ENCODE peak calls at places on chromosomes 16 and 17, in four cellular contexts. One of them, this sample, is unnamed.

GRCh38 chr16:66541388-66542360 is 8.2 kb downstream of the TK2 start:
- DNase-seq in Panc1: no peak
- DNase-seq in fibroblast of lung: no peak
- DNase-seq in cardiac muscle cell: no peak
- DNase-seq in this sample: no peak

GRCh38 chr17:62781826-62782225 is 26.3 kb downstream of the MARCHF10 start:
- DNase-seq in cardiac muscle cell: peak; percentile 53
- DNase-seq in fibroblast of lung: peak; percentile 70
- DNase-seq in Panc1: no peak
- DNase-seq in this sample: no peak

GRCh38 chr16:51095890-51096626 is 55.0 kb downstream of the SALL1 start:
- DNase-seq in fibroblast of lung: no peak
- DNase-seq in cardiac muscle cell: no peak
- DNase-seq in Panc1: no peak
- DNase-seq in this sample: no peak

GRCh38 chr16:77963185-77964044 is 58.9 kb upstream of the CLEC3A start:
- DNase-seq in cardiac muscle cell: no peak
- DNase-seq in Panc1: no peak
- DNase-seq in fibroblast of lung: no peak
- DNase-seq in this sample: no peak

GRCh38 chr16:17476414-17477259 is 5.9 kb upstream of the XYLT1 start:
- DNase-seq in Panc1: no peak
- DNase-seq in fibroblast of lung: peak; percentile 71
- DNase-seq in cardiac muscle cell: peak; percentile 61
- DNase-seq in this sample: peak; percentile 32

GRCh38 chr17:43784068-43784467 is 3.8 kb downstream of the CFAP97D1 start:
- DNase-seq in fibroblast of lung: no peak
- DNase-seq in Panc1: no peak
- DNase-seq in cardiac muscle cell: no peak
- DNase-seq in this sample: peak; percentile 9

GRCh38 chr17:77466140-77466539 is 325.4 kb downstream of the SEC14L1 start:
- DNase-seq in fibroblast of lung: no peak
- DNase-seq in Panc1: no peak
- DNase-seq in cardiac muscle cell: no peak
- DNase-seq in this sample: no peak

GRCh38 chr17:17818088-17818526 is 18.7 kb downstream of the SREBF1 start:
- DNase-seq in fibroblast of lung: peak; percentile 49
- DNase-seq in Panc1: no peak
- DNase-seq in cardiac muscle cell: peak; percentile 52
- DNase-seq in this sample: no peak

GRCh38 chr16:58126451-58126968 is 2.7 kb downstream of the CFAP20 start:
- DNase-seq in cardiac muscle cell: no peak
- DNase-seq in fibroblast of lung: no peak
- DNase-seq in Panc1: no peak
- DNase-seq in this sample: no peak

GRCh38 chr17:76252040-76252954 is 12.0 kb upstream of the RNF157 start:
- DNase-seq in Panc1: peak; percentile 81
- DNase-seq in cardiac muscle cell: peak; percentile 73
- DNase-seq in fibroblast of lung: peak; percentile 96
- DNase-seq in this sample: no peak

GRCh38 chr16:8963010-8963824 is 489 bp downstream of the USP7 start:
- DNase-seq in Panc1: no peak
- DNase-seq in cardiac muscle cell: no peak
- DNase-seq in fibroblast of lung: no peak
- DNase-seq in this sample: peak; percentile 33

GRCh38 chr17:2449486-2449885 is 48.6 kb upstream of the MNT start:
- DNase-seq in Panc1: no peak
- DNase-seq in cardiac muscle cell: no peak
- DNase-seq in fibroblast of lung: no peak
- DNase-seq in this sample: peak; percentile 28

GRCh38 chr17:2442166-2442565 is 41.3 kb upstream of the MNT start:
- DNase-seq in Panc1: no peak
- DNase-seq in cardiac muscle cell: no peak
- DNase-seq in fibroblast of lung: peak; percentile 68
- DNase-seq in this sample: no peak

GRCh38 chr17:42819939-42820535 is 4.0 kb downstream of the BECN1 start:
- DNase-seq in cardiac muscle cell: peak; percentile 67
- DNase-seq in fibroblast of lung: peak; percentile 55
- DNase-seq in Panc1: no peak
- DNase-seq in this sample: peak; percentile 65

GRCh38 chr17:15884731-15885130 is 60.2 kb upstream of the ADORA2B start:
- DNase-seq in fibroblast of lung: peak; percentile 77
- DNase-seq in cardiac muscle cell: peak; percentile 76
- DNase-seq in Panc1: no peak
- DNase-seq in this sample: peak; percentile 72

GRCh38 chr16:4511441-4512082 is 27.0 kb downstream of the CDIP1 start:
- DNase-seq in fibroblast of lung: peak; percentile 50
- DNase-seq in Panc1: no peak
- DNase-seq in cardiac muscle cell: peak; percentile 47
- DNase-seq in this sample: peak; percentile 60

GRCh38 chr17:20262116-20262977 is 205.0 kb downstream of the LGALS9B start:
- DNase-seq in cardiac muscle cell: no peak
- DNase-seq in fibroblast of lung: no peak
- DNase-seq in Panc1: no peak
- DNase-seq in this sample: no peak

GRCh38 chr16:17277981-17278381 is 192.8 kb downstream of the XYLT1 start:
- DNase-seq in fibroblast of lung: peak; percentile 15
- DNase-seq in Panc1: no peak
- DNase-seq in cardiac muscle cell: peak; percentile 25
- DNase-seq in this sample: no peak

GRCh38 chr16:75377971-75378386 is 55.3 kb downstream of the CFDP1 start:
- DNase-seq in Panc1: no peak
- DNase-seq in cardiac muscle cell: peak; percentile 96
- DNase-seq in fibroblast of lung: peak; percentile 91
- DNase-seq in this sample: peak; percentile 59

GRCh38 chr17:63696381-63696961 is 3.5 kb downstream of the LIMD2 start:
- DNase-seq in fibroblast of lung: peak; percentile 38
- DNase-seq in cardiac muscle cell: peak; percentile 47
- DNase-seq in Panc1: no peak
- DNase-seq in this sample: peak; percentile 39

GRCh38 chr17:83079766-83080616 is 582 bp downstream of the METRNL start:
- DNase-seq in Panc1: no peak
- DNase-seq in fibroblast of lung: no peak
- DNase-seq in cardiac muscle cell: no peak
- DNase-seq in this sample: no peak

GRCh38 chr17:29682987-29683386 is 60.3 kb upstream of the CORO6 start:
- DNase-seq in cardiac muscle cell: peak; percentile 38
- DNase-seq in fibroblast of lung: no peak
- DNase-seq in Panc1: no peak
- DNase-seq in this sample: peak; percentile 88

GRCh38 chr16:1026784-1027415 is 45.3 kb downstream of the SOX8 start:
- DNase-seq in Panc1: no peak
- DNase-seq in fibroblast of lung: no peak
- DNase-seq in cardiac muscle cell: no peak
- DNase-seq in this sample: no peak

GRCh38 chr17:57913576-57914273 is 41.5 kb downstream of the CUEDC1 start:
- DNase-seq in cardiac muscle cell: peak; percentile 23
- DNase-seq in fibroblast of lung: no peak
- DNase-seq in Panc1: no peak
- DNase-seq in this sample: no peak

GRCh38 chr17:57914274-57915147 is 40.7 kb downstream of the CUEDC1 start:
- DNase-seq in fibroblast of lung: no peak
- DNase-seq in cardiac muscle cell: no peak
- DNase-seq in Panc1: no peak
- DNase-seq in this sample: no peak

GRCh38 chr17:57915980-57916757 is 39.0 kb downstream of the CUEDC1 start:
- DNase-seq in Panc1: no peak
- DNase-seq in cardiac muscle cell: no peak
- DNase-seq in fibroblast of lung: no peak
- DNase-seq in this sample: no peak

GRCh38 chr17:57916925-57917858 is 38.0 kb downstream of the CUEDC1 start:
- DNase-seq in cardiac muscle cell: no peak
- DNase-seq in Panc1: no peak
- DNase-seq in fibroblast of lung: no peak
- DNase-seq in this sample: no peak

GRCh38 chr17:57915532-57915931 is 39.7 kb downstream of the CUEDC1 start:
- DNase-seq in Panc1: no peak
- DNase-seq in cardiac muscle cell: no peak
- DNase-seq in fibroblast of lung: no peak
- DNase-seq in this sample: no peak
- H3K4me1 ChIP-seq in Panc1: peaks cover 69% of the 10 kb centered on the region
- H3K4me1 ChIP-seq in cardiac muscle cell: peaks cover 24% of the 10 kb centered on the region
- H3K4me1 ChIP-seq in fibroblast of lung: peaks cover 10% of the 10 kb centered on the region
- H3K4me1 ChIP-seq in this sample: peaks cover 44% of the 10 kb centered on the region

GRCh38 chr16:84738255-84739038 is 38.6 kb downstream of the USP10 start:
- DNase-seq in fibroblast of lung: peak; percentile 79
- DNase-seq in cardiac muscle cell: peak; percentile 84
- DNase-seq in Panc1: peak; percentile 86
- DNase-seq in this sample: peak; percentile 87
- TF ChIP-seq CTCF in fibroblast of lung: peak; percentile 89
- TF ChIP-seq CTCF in cardiac muscle cell: peak; percentile 87
- TF ChIP-seq CTCF in Panc1: peak; percentile 90
- TF ChIP-seq CTCF in this sample: peak; percentile 96

DNA sequence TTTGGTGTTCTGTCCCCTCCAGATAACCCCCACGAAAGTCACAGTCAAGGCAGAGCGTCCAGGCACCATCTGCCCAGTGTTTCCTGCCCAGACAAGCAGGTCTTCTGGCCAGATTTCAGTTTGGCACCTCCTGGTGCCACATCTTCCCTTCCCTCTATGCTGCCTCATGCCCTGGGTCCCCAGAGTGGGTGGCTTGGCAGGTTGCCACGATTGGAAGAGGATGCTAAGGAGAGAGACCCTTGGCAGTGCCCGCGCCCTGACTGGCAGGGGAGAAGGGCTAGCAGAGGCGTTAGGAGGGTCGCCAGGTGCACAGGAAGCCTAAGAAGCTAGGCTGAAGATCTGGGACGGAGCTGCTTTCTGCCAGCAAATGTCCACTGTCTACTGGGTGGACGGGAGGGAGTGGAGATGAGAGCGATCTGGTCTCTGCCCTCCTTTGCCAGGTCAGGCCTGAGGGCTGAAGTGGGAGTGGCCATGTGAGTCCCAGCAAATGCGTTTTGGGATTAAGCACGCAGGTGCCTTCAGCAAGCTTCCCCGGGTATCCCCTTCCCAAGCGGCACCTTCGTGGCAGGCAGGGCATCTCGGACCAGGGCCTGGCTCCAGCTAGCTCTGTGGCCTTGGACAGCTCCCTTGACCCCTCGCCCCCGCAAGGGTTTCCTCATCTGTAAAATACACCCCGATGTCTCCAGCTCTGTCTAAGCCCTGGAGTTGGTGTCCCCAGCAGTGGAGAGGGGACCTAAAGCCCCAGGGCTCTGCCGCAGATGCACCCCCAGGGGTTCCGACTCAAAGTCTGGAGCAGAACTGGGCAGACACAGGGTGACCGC is 13.4 kb upstream of the CD300A start:
- DNase-seq in cardiac muscle cell: no peak
- DNase-seq in Panc1: no peak
- DNase-seq in fibroblast of lung: no peak
- DNase-seq in this sample: no peak
- H3K4me3 ChIP-seq in cardiac muscle cell: no peak overlapping the region
- H3K4me3 ChIP-seq in Panc1: peak overlapping the region; percentile 56
- H3K4me3 ChIP-seq in fibroblast of lung: no peak overlapping the region
- H3K4me3 ChIP-seq in this sample: peak overlapping the region; percentile 24

GRCh38 chr17:73952498-73953205 is 250.8 kb upstream of the RPL38 start:
- DNase-seq in Panc1: no peak
- DNase-seq in fibroblast of lung: no peak
- DNase-seq in cardiac muscle cell: peak; percentile 14
- DNase-seq in this sample: peak; percentile 31
- H3K4me1 ChIP-seq in Panc1: no peaks in the 10 kb centered on the region
- H3K4me1 ChIP-seq in fibroblast of lung: no peaks in the 10 kb centered on the region
- H3K4me1 ChIP-seq in cardiac muscle cell: peaks cover 5% of the 10 kb centered on the region
- H3K4me1 ChIP-seq in this sample: peaks cover 9% of the 10 kb centered on the region